ENCODE peak calls at places on chromosomes 5 and 9, in eight cellular contexts. One of them, this sample, is unnamed.

GRCh38 chr9:37801287-37801850 is 772 bp downstream of the DCAF10 start:
- DNase-seq in HAP-1: peak
- DNase-seq in cardiac fibroblast: peak
- DNase-seq in NCI-H774: no peak
- DNase-seq in hepatic stellate cell: peak
- DNase-seq in NCI-H2029 treated with DMSO at 0.1 percent for 48 hours: no peak
- DNase-seq in breast epithelium: no peak
- DNase-seq in central memory CD8-positive, alpha-beta T cell: no peak
- DNase-seq in this sample: peak

GRCh38 chr9:27496134-27496504 is 28.0 kb upstream of the IFNK start:
- DNase-seq in NCI-H2029 treated with DMSO at 0.1 percent for 48 hours: no peak
- DNase-seq in breast epithelium: no peak
- DNase-seq in HAP-1: peak
- DNase-seq in central memory CD8-positive, alpha-beta T cell: no peak
- DNase-seq in hepatic stellate cell: no peak
- DNase-seq in cardiac fibroblast: no peak
- DNase-seq in NCI-H774: no peak
- DNase-seq in this sample: no peak

GRCh38 chr5:179273441-179274145 is 71.7 kb downstream of the ADAMTS2 start:
- DNase-seq in breast epithelium: no peak
- DNase-seq in NCI-H2029 treated with DMSO at 0.1 percent for 48 hours: no peak
- DNase-seq in HAP-1: no peak
- DNase-seq in hepatic stellate cell: no peak
- DNase-seq in cardiac fibroblast: no peak
- DNase-seq in central memory CD8-positive, alpha-beta T cell: no peak
- DNase-seq in NCI-H774: no peak
- DNase-seq in this sample: no peak

GRCh38 chr5:78509884-78510769 is 138.4 kb downstream of the LHFPL2 start:
- DNase-seq in central memory CD8-positive, alpha-beta T cell: no peak
- DNase-seq in HAP-1: peak
- DNase-seq in cardiac fibroblast: peak
- DNase-seq in NCI-H774: peak
- DNase-seq in breast epithelium: peak
- DNase-seq in NCI-H2029 treated with DMSO at 0.1 percent for 48 hours: peak
- DNase-seq in hepatic stellate cell: no peak
- DNase-seq in this sample: no peak

GRCh38 chr5:154713615-154714125 is 41.5 kb upstream of the LARP1 start:
- DNase-seq in central memory CD8-positive, alpha-beta T cell: no peak
- DNase-seq in HAP-1: no peak
- DNase-seq in hepatic stellate cell: peak
- DNase-seq in NCI-H2029 treated with DMSO at 0.1 percent for 48 hours: no peak
- DNase-seq in NCI-H774: no peak
- DNase-seq in breast epithelium: no peak
- DNase-seq in cardiac fibroblast: no peak
- DNase-seq in this sample: no peak

GRCh38 chr5:145825751-145826180 is 9.4 kb downstream of the PRELID2 start:
- DNase-seq in NCI-H2029 treated with DMSO at 0.1 percent for 48 hours: peak
- DNase-seq in NCI-H774: no peak
- DNase-seq in HAP-1: no peak
- DNase-seq in cardiac fibroblast: peak
- DNase-seq in breast epithelium: no peak
- DNase-seq in central memory CD8-positive, alpha-beta T cell: no peak
- DNase-seq in hepatic stellate cell: peak
- DNase-seq in this sample: peak

GRCh38 chr5:88669314-88669713 is 213.7 kb downstream of the MEF2C start:
- DNase-seq in hepatic stellate cell: no peak
- DNase-seq in breast epithelium: no peak
- DNase-seq in HAP-1: no peak
- DNase-seq in central memory CD8-positive, alpha-beta T cell: no peak
- DNase-seq in NCI-H2029 treated with DMSO at 0.1 percent for 48 hours: no peak
- DNase-seq in NCI-H774: no peak
- DNase-seq in cardiac fibroblast: no peak
- DNase-seq in this sample: no peak

GRCh38 chr5:177397875-177398390 is 2.5 kb downstream of the PFN3 start:
- DNase-seq in NCI-H2029 treated with DMSO at 0.1 percent for 48 hours: no peak
- DNase-seq in NCI-H774: no peak
- DNase-seq in central memory CD8-positive, alpha-beta T cell: no peak
- DNase-seq in HAP-1: no peak
- DNase-seq in breast epithelium: no peak
- DNase-seq in cardiac fibroblast: no peak
- DNase-seq in hepatic stellate cell: no peak
- DNase-seq in this sample: no peak

GRCh38 chr5:1280177-1281037 is 14.5 kb downstream of the TERT start:
- DNase-seq in breast epithelium: no peak
- DNase-seq in NCI-H774: no peak
- DNase-seq in hepatic stellate cell: no peak
- DNase-seq in NCI-H2029 treated with DMSO at 0.1 percent for 48 hours: no peak
- DNase-seq in central memory CD8-positive, alpha-beta T cell: no peak
- DNase-seq in cardiac fibroblast: no peak
- DNase-seq in HAP-1: no peak
- DNase-seq in this sample: no peak

GRCh38 chr9:136982232-136983051 is at the start of gene LCNL1:
- DNase-seq in breast epithelium: no peak
- DNase-seq in NCI-H774: no peak
- DNase-seq in HAP-1: no peak
- DNase-seq in central memory CD8-positive, alpha-beta T cell: no peak
- DNase-seq in NCI-H2029 treated with DMSO at 0.1 percent for 48 hours: no peak
- DNase-seq in cardiac fibroblast: no peak
- DNase-seq in hepatic stellate cell: no peak
- DNase-seq in this sample: no peak

GRCh38 chr5:132474131-132474723 is 16.3 kb downstream of the IRF1 start:
- DNase-seq in cardiac fibroblast: no peak
- DNase-seq in HAP-1: no peak
- DNase-seq in NCI-H774: no peak
- DNase-seq in central memory CD8-positive, alpha-beta T cell: no peak
- DNase-seq in NCI-H2029 treated with DMSO at 0.1 percent for 48 hours: no peak
- DNase-seq in hepatic stellate cell: no peak
- DNase-seq in breast epithelium: no peak
- DNase-seq in this sample: no peak

GRCh38 chr5:142235050-142235797 is 89.6 kb downstream of the SPRY4 start:
- DNase-seq in cardiac fibroblast: peak
- DNase-seq in HAP-1: peak
- DNase-seq in hepatic stellate cell: no peak
- DNase-seq in NCI-H774: no peak
- DNase-seq in NCI-H2029 treated with DMSO at 0.1 percent for 48 hours: no peak
- DNase-seq in breast epithelium: no peak
- DNase-seq in central memory CD8-positive, alpha-beta T cell: no peak
- DNase-seq in this sample: no peak

GRCh38 chr9:92468206-92468605 is 14.1 kb downstream of the ASPN start:
- DNase-seq in NCI-H2029 treated with DMSO at 0.1 percent for 48 hours: no peak
- DNase-seq in breast epithelium: no peak
- DNase-seq in central memory CD8-positive, alpha-beta T cell: no peak
- DNase-seq in hepatic stellate cell: no peak
- DNase-seq in NCI-H774: no peak
- DNase-seq in cardiac fibroblast: peak
- DNase-seq in HAP-1: no peak
- DNase-seq in this sample: no peak

GRCh38 chr5:147483961-147484707 is 25.7 kb downstream of the DPYSL3 start:
- DNase-seq in NCI-H774: peak
- DNase-seq in breast epithelium: no peak
- DNase-seq in central memory CD8-positive, alpha-beta T cell: no peak
- DNase-seq in NCI-H2029 treated with DMSO at 0.1 percent for 48 hours: peak
- DNase-seq in HAP-1: peak
- DNase-seq in hepatic stellate cell: peak
- DNase-seq in cardiac fibroblast: peak
- DNase-seq in this sample: no peak

GRCh38 chr5:57836921-57837320 is 354.3 kb upstream of the ACTBL2 start:
- DNase-seq in breast epithelium: no peak
- DNase-seq in NCI-H774: no peak
- DNase-seq in central memory CD8-positive, alpha-beta T cell: no peak
- DNase-seq in NCI-H2029 treated with DMSO at 0.1 percent for 48 hours: no peak
- DNase-seq in hepatic stellate cell: no peak
- DNase-seq in cardiac fibroblast: no peak
- DNase-seq in HAP-1: no peak
- DNase-seq in this sample: no peak